ENCODE peak calls at places on chromosomes 6 and 20, in nine cellular contexts. U is HTR-8/SVneo; G is LoVo; M is CD4-positive, CD25-positive, alpha-beta regulatory T cell; Q is astrocyte of the spinal cord; H is stimulated activated CD4-positive, alpha-beta T cell treated with anti-CD3 and anti-CD28 coated beads, Interleukin-1b, Interleukin-23, amount 100 ng/mL, for 4 hours; P is T-cell; O is NCI-H1092 treated with DMSO at 0.1 percent for 48 hours; B is NCI-H2171 treated with DMSO at 0.1 percent for 48 hours. R is an unnamed sample.

GRCh38 chr6:49645139-49645538 is 8.5 kb upstream of the RHAG start:
- DNase-seq in B (no peak), M (no peak), P (no peak), Q (no peak), O (no peak), G (no peak), U (no peak), H (no peak), R (no peak)

GRCh38 chr6:142960098-142960497 is 15.1 kb upstream of the HIVEP2 start:
- DNase-seq in G (no peak), B (no peak), H (no peak), P (no peak), M (no peak), O (no peak), Q (peak), U (no peak), R (no peak)

GRCh38 chr6:13807691-13808090 is 6.7 kb downstream of the MCUR1 start:
- DNase-seq in O (no peak), B (no peak), Q (peak), U (no peak), P (no peak), H (no peak), M (no peak), G (no peak), R (no peak)

GRCh38 chr6:16635810-16636602 is 125.3 kb downstream of the ATXN1 start:
- DNase-seq in M (no peak), H (no peak), B (no peak), O (no peak), G (no peak), Q (peak), P (no peak), U (peak), R (no peak)

GRCh38 chr6:73519943-73520687 is 717 bp downstream of the EEF1A1 start:
- DNase-seq in G (peak), M (peak), Q (peak), B (peak), U (peak), O (peak), P (peak), H (peak), R (peak)

GRCh38 chr20:64223526-64224067 is 32.0 kb upstream of the PCMTD2 start:
- DNase-seq in Q (peak), P (no peak), O (peak), G (no peak), B (no peak), M (no peak), U (no peak), H (no peak), R (no peak)

GRCh38 chr6:144283781-144284473 is 1.2 kb upstream of the UTRN start:
- DNase-seq in M (no peak), P (no peak), H (no peak), O (no peak), U (no peak), G (no peak), B (no peak), Q (peak), R (no peak)

GRCh38 chr6:139515511-139515910 is 141.1 kb upstream of the CITED2 start:
- DNase-seq in H (no peak), O (no peak), P (no peak), G (no peak), B (no peak), M (no peak), Q (peak), U (peak), R (no peak)

GRCh38 chr6:156808287-156808686 is 31.1 kb downstream of the ARID1B start:
- DNase-seq in U (no peak), P (no peak), G (no peak), B (no peak), M (no peak), H (no peak), Q (peak), O (peak), R (no peak)

GRCh38 chr6:11126876-11127275 is 15.4 kb upstream of the ERVFRD-1 start:
- DNase-seq in G (no peak), P (no peak), U (no peak), H (no peak), Q (peak), M (no peak), O (no peak), B (no peak), R (no peak)

GRCh38 chr6:91273729-91274128 is 686.9 kb upstream of the MAP3K7 start:
- DNase-seq in H (no peak), G (no peak), B (peak), Q (peak), M (no peak), O (no peak), P (no peak), U (no peak), R (no peak)

GRCh38 chr6:45044510-45045252 is 283.4 kb upstream of the RUNX2 start:
- DNase-seq in U (no peak), M (no peak), Q (no peak), B (no peak), G (no peak), P (no peak), O (no peak), H (no peak), R (no peak)

GRCh38 chr20:54692168-54692887 is 216.9 kb downstream of the DOK5 start:
- DNase-seq in U (no peak), M (no peak), P (no peak), H (no peak), O (no peak), G (no peak), Q (no peak), B (no peak), R (no peak)

GRCh38 chr20:39277185-39277584 is 315.0 kb downstream of the DHX35 start:
- DNase-seq in G (no peak), H (no peak), M (no peak), U (no peak), P (no peak), Q (no peak), B (no peak), O (no peak), R (no peak)

GRCh38 chr20:51221791-51222408 is 199.0 kb upstream of the KCNG1 start:
- DNase-seq in O (no peak), Q (peak), B (peak), G (peak), H (no peak), P (no peak), U (no peak), M (no peak), R (no peak)

GRCh38 chr20:32510601-32511357 is 74.4 kb downstream of the NOL4L start:
- DNase-seq in G (no peak), U (no peak), P (no peak), O (peak), Q (no peak), B (peak), H (no peak), M (no peak), R (no peak)

GRCh38 chr6:167141667-167142432 is 15.9 kb downstream of the GPR31 start:
- DNase-seq in O (peak), B (peak), U (peak), M (peak), H (peak), Q (peak), P (no peak), G (peak), R (peak)

GRCh38 chr6:15638373-15638772 is 24.5 kb downstream of the DTNBP1 start:
- DNase-seq in O (no peak), H (no peak), U (no peak), B (no peak), P (no peak), M (no peak), Q (no peak), G (no peak), R (no peak)

GRCh38 chr6:286681-287499 is 5.4 kb upstream of the DUSP22 start:
- DNase-seq in P (no peak), M (no peak), B (no peak), Q (no peak), O (no peak), U (no peak), H (no peak), G (no peak), R (no peak)

GRCh38 chr20:24146231-24146634 is 157.7 kb upstream of the GGTLC1 start:
- DNase-seq in H (no peak), M (no peak), B (no peak), G (no peak), U (no peak), Q (no peak), P (no peak), O (no peak), R (no peak)

GRCh38 chr6:41097467-41098090 is 24.8 kb downstream of the NFYA start:
- DNase-seq in H (no peak), M (no peak), G (peak), O (no peak), B (peak), U (peak), Q (peak), P (no peak), R (no peak)

GRCh38 chr20:59908855-59909254 is 24.6 kb downstream of the SYCP2 start:
- DNase-seq in G (no peak), Q (no peak), H (no peak), B (no peak), M (no peak), O (no peak), P (no peak), U (no peak), R (no peak)

GRCh38 chr20:30506100-30506499 is 751.4 kb upstream of the DEFB115 start:
- DNase-seq in P (no peak), G (no peak), Q (no peak), M (no peak), B (no peak), O (no peak), H (no peak), U (no peak), R (no peak)

GRCh38 chr6:24458937-24459336 is 30.4 kb downstream of the GPLD1 start:
- DNase-seq in H (no peak), M (no peak), P (no peak), U (no peak), O (no peak), G (no peak), B (no peak), Q (no peak), R (no peak)

GRCh38 chr20:11740975-11741374 is 176.7 kb upstream of the BTBD3 start:
- DNase-seq in M (no peak), P (no peak), B (no peak), G (no peak), U (no peak), Q (no peak), O (no peak), H (no peak), R (no peak)

GRCh38 chr6:105889902-105890301 is 196.2 kb upstream of the PRDM1 start:
- DNase-seq in B (no peak), M (no peak), Q (no peak), O (no peak), U (no peak), P (no peak), G (no peak), H (no peak), R (no peak)

GRCh38 chr6:148790817-148791216 is 44.0 kb downstream of the UST start:
- DNase-seq in Q (no peak), O (no peak), H (no peak), B (no peak), G (no peak), M (no peak), U (no peak), P (no peak), R (no peak)

GRCh38 chr20:47642624-47643023 is 140.9 kb downstream of the NCOA3 start:
- DNase-seq in M (no peak), U (no peak), B (no peak), G (no peak), H (no peak), Q (no peak), P (no peak), O (no peak), R (no peak)